ENCODE peak calls at places on chromosomes 16 and 17, in six cellular contexts. W is H1, R is IMR-90, A is H9, V is mesendoderm, U is mesenchymal stem cell. O is an unnamed sample.

GRCh38 chr16:10410469-10410868 is 24.6 kb downstream of the ATF7IP2 start:
- DNase-seq in A (no peak), V (no peak), W (no peak), R (no peak), U (no peak), O (no peak)

GRCh38 chr16:81729451-81729850 is 49.6 kb upstream of the PLCG2 start:
- DNase-seq in A (peak), W (peak), U (no peak), V (peak), R (no peak), O (no peak)

GRCh38 chr16:26475579-26475978 is 591.1 kb upstream of the C16orf82 start:
- DNase-seq in A (no peak), W (no peak), V (no peak), R (no peak), U (no peak), O (no peak)

GRCh38 chr16:59192551-59193199 is 458.6 kb upstream of the GOT2 start:
- DNase-seq in A (peak), R (peak), W (no peak), V (peak), U (peak), O (peak)

GRCh38 chr17:35765731-35766488 is 5.2 kb downstream of the C17orf50 start:
- DNase-seq in R (no peak), W (no peak), U (no peak), V (no peak), A (no peak), O (no peak)

GRCh38 chr17:6712058-6712853 is 913 bp downstream of the SLC13A5 start:
- DNase-seq in U (no peak), W (peak), V (peak), R (no peak), A (peak), O (peak)

GRCh38 chr17:70080541-70081347 is 5.7 kb downstream of the KCNJ16 start:
- DNase-seq in A (no peak), V (no peak), R (peak), W (no peak), U (no peak), O (no peak)

GRCh38 chr16:56990407-56991286 is 1.3 kb downstream of the NLRC5 start:
- DNase-seq in W (no peak), A (no peak), V (no peak), R (no peak), U (no peak), O (no peak)

GRCh38 chr17:39209317-39210092 is 9.4 kb downstream of the RPL19 start:
- DNase-seq in U (peak), R (peak), W (no peak), V (peak), A (peak), O (no peak)

GRCh38 chr16:50841081-50841886 is 99.4 kb downstream of the CYLD start:
- DNase-seq in U (no peak), R (no peak), V (peak), A (peak), W (no peak), O (no peak)

GRCh38 chr16:67470314-67470713 is 10.6 kb downstream of the ATP6V0D1 start:
- DNase-seq in U (no peak), R (no peak), V (no peak), A (no peak), W (no peak), O (no peak)

GRCh38 chr17:60863892-60864673 is 186.4 kb downstream of the BCAS3 start:
- DNase-seq in W (no peak), A (no peak), V (peak), R (peak), U (peak), O (no peak)

GRCh38 chr16:30369091-30369937 is 980 bp downstream of the TBC1D10B start:
- DNase-seq in A (no peak), U (peak), R (no peak), V (no peak), W (no peak), O (no peak)

GRCh38 chr17:11380761-11381160 is 139.7 kb downstream of the SHISA6 start:
- DNase-seq in U (no peak), V (no peak), R (no peak), W (no peak), A (no peak), O (no peak)

GRCh38 chr16:56611281-56611833 is 3.0 kb downstream of the MT2A start:
- DNase-seq in U (peak), V (no peak), W (no peak), R (peak), A (no peak), O (no peak)

GRCh38 chr17:34360571-34360970 is 2.5 kb downstream of the CCL1 start:
- DNase-seq in W (no peak), A (no peak), R (no peak), V (no peak), U (no peak), O (no peak)

GRCh38 chr17:78923660-78924453 is 1.3 kb downstream of the TIMP2 start:
- DNase-seq in R (no peak), W (no peak), V (peak), A (peak), U (no peak), O (no peak)

GRCh38 chr16:5025171-5025632 is 8.5 kb downstream of the NAGPA start:
- DNase-seq in W (peak), V (peak), U (no peak), A (peak), R (no peak), O (peak)

GRCh38 chr17:81492202-81492601 is 20.4 kb downstream of the ACTG1 start:
- DNase-seq in U (no peak), R (no peak), V (no peak), A (no peak), W (no peak), O (no peak)

GRCh38 chr16:66927918-66928649 is 2.7 kb upstream of the RRAD start:
- DNase-seq in W (no peak), U (peak), V (no peak), A (no peak), R (peak), O (no peak)

GRCh38 chr17:81572499-81573030 is 20.4 kb upstream of the FAAP100 start:
- DNase-seq in U (no peak), V (no peak), A (no peak), W (no peak), R (no peak), O (no peak)

GRCh38 chr17:17053446-17054379 is 11.5 kb downstream of the MPRIP start:
- DNase-seq in U (no peak), V (no peak), W (no peak), R (no peak), A (peak), O (no peak)

GRCh38 chr17:19386974-19387920 is at the start of gene MFAP4:
- DNase-seq in W (no peak), A (peak), U (peak), R (peak), V (peak), O (no peak)

GRCh38 chr16:10738231-10739077 is 5.2 kb upstream of the NUBP1 start:
- DNase-seq in U (peak), V (peak), R (peak), W (no peak), A (peak), O (no peak)

GRCh38 chr16:8936421-8936820 is 27.3 kb downstream of the USP7 start:
- DNase-seq in W (peak), V (peak), A (peak), R (peak), U (peak), O (no peak)

GRCh38 chr17:56798916-56799315 is 34.8 kb downstream of the C17orf67 start:
- DNase-seq in A (peak), W (no peak), V (peak), R (no peak), U (peak), O (peak)

GRCh38 chr16:69501956-69502457 is 63.8 kb upstream of the NFAT5 start:
- DNase-seq in W (no peak), R (no peak), U (peak), V (no peak), A (no peak), O (no peak)

GRCh38 chr16:48409839-48410610 is 24.8 kb upstream of the SIAH1 start:
- DNase-seq in W (no peak), V (no peak), U (peak), R (peak), A (no peak), O (no peak)

GRCh38 chr16:27822529-27823437 is 240.7 kb downstream of the GSG1L start:
- DNase-seq in R (no peak), A (no peak), V (no peak), U (no peak), W (no peak), O (no peak)

GRCh38 chr17:56577810-56578209 is 15.7 kb upstream of the NOG start:
- DNase-seq in V (no peak), R (no peak), U (no peak), W (no peak), A (peak), O (no peak)

GRCh38 chr17:38886643-38887010 is 16.8 kb downstream of the LASP1 start:
- DNase-seq in R (no peak), A (no peak), U (no peak), V (no peak), W (no peak), O (no peak)

GRCh38 chr16:12661656-12662172 is 142.0 kb downstream of the CPPED1 start:
- DNase-seq in R (peak), A (peak), U (peak), V (peak), W (peak), O (peak)

GRCh38 chr16:85329999-85330693 is 217.9 kb upstream of the CIBAR2 start:
- DNase-seq in R (no peak), U (no peak), V (peak), W (no peak), A (no peak), O (peak)

GRCh38 chr17:45339646-45340605 is 23.1 kb upstream of the MAP3K14 start:
- DNase-seq in R (no peak), V (no peak), A (peak), W (no peak), U (no peak), O (no peak)

DNA sequence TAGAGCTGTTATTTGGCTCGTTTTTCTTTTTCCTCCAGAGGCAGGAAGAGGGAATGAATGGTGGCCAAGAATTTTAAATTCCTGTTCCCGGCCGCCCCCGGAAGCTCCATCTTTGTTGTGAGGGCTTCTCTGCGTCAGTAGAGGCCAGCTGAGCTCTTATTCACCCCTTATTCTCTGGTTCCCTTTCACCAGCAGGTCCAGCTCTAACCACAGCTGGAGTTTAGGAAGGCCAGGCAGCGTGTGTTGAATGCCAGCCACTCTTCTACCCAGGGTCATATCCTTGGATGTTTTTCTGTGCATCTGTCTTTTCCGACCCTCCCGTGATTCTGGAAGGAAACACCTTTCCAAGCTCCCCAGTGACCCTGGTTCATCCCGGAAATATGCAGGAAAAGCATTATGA is 570.5 kb downstream of the WWOX start:
- DNase-seq in V (no peak), U (no peak), R (no peak), A (no peak), W (no peak), O (no peak)
- H3K4me2 ChIP-seq in V (no peak), U (no peak), R (no peak), A (no peak), W (no peak), O (no peak)

GRCh38 chr16:77960771-77961170 is 61.6 kb upstream of the CLEC3A start:
- DNase-seq in A (no peak), W (no peak), V (no peak), U (no peak), R (no peak), O (no peak)
- H2BK15ac ChIP-seq in A (no peak), W (no peak), V (no peak), U (no peak), R (no peak), O (no peak)

DNA sequence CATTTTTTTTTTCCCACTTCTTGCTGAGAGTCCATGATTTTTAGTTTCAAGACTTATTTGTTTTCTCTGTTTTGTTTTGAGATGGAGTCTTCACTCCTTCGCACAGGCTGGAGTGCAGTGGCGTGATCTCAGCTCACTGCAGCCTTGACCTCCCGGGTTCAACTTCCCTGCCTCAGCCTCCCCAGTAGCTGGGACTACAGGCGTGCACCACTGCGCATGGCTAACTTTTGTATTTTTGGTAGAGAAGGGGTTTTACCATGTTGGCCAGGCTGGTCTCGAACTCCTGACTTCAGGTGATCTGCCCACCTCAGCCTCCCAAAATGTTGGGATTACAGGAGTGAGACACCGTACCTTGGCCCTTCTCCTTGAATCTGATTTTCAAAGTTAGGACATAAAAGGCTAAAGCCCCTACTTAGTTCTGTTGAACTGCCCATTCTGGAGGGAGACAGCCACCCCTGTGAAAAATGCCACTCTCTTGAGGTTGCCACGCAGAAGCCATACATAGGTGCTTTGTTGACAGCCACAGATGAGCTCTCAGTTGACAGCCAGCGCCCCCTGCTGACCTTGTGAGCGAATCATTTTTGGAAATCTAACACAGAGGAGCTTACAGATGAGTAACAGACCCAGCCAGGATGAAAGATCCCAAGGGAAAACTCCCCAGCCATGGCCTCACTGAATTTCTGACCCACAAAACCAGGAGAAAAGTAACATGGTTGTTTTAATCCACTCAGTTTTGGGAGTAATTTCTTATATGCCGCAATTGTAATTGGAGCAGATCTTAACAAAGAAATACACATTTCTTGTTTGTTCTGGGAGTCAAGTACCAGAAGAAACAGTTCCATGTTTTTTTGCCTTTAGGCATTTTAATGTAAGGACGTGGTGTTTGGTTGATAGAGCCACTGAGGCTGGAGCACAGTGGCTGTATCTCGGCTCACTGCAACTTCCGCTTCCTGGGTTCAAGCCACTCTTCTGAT is 38.8 kb downstream of the PKD1L3 start:
- DNase-seq in V (peak), R (peak), W (peak), A (peak), U (peak), O (peak)
- H3K4me2 ChIP-seq in V (no peak), R (no peak), W (no peak), A (no peak), U (no peak), O (no peak)

GRCh38 chr17:1769826-1770477 is 8.1 kb downstream of the SERPINF1 start:
- DNase-seq in V (peak), W (no peak), R (no peak), A (peak), U (no peak), O (no peak)
- H2BK15ac ChIP-seq in V (no peak), W (peak), R (no peak), A (no peak), U (no peak), O (no peak)

DNA sequence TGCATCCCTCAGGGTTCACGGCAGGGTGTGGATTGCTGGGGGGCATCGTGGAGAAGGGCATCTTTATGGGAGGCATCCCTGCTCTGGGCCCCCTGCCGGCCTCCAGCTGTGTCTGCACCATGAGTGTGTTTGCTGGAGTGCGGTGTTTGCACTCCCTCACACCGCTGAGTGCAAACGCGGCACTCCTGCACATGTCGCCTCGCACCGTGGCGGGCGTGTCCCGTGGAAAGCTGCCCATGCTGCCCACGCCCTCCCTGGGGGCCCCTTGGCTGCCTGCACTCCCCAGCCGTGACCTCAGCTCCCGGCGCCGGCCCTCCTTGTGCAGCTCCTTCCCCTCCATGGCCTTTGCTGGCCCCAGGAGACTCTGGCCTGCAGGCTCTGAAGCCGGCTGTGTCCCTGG is 74.6 kb upstream of the ZNF750 start:
- DNase-seq in A (no peak), V (no peak), W (no peak), U (no peak), R (no peak), O (no peak)
- H3K4me2 ChIP-seq in A (no peak), V (no peak), W (no peak), U (no peak), R (no peak), O (no peak)

GRCh38 chr17:57963149-57963511 is 7.9 kb upstream of the CUEDC1 start:
- DNase-seq in A (no peak), R (no peak), U (no peak), V (no peak), W (no peak), O (no peak)
- H2BK15ac ChIP-seq in A (no peak), R (no peak), U (no peak), V (no peak), W (no peak), O (no peak)

DNA sequence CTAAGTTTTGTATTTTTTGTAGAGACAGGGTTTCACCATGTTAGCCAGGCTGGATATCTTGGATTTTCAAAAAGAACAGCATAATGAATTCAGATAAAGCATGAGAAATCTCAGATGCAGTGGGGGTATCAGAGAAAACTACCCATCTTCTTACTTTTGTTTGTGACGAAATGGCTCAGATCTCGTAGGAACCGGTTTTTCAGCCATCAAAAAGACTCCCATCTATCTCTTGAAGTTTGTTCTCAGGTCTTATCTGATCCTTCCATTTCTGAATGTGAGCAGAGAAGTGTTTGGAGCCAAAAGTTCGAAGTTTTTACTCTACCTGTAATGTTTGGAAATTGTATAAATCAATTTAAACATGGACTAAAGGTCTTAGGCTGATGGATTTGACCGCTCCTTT is 57.2 kb downstream of the LDHD start:
- DNase-seq in U (no peak), W (no peak), V (no peak), A (no peak), R (no peak), O (no peak)
- H3K4me2 ChIP-seq in U (no peak), W (no peak), V (no peak), A (no peak), R (no peak), O (no peak)

GRCh38 chr16:87156195-87156594 is 161.0 kb downstream of the C16orf95 start:
- DNase-seq in U (no peak), R (no peak), V (no peak), A (no peak), W (no peak), O (no peak)
- H2BK15ac ChIP-seq in U (no peak), R (no peak), V (no peak), A (no peak), W (no peak), O (no peak)

DNA sequence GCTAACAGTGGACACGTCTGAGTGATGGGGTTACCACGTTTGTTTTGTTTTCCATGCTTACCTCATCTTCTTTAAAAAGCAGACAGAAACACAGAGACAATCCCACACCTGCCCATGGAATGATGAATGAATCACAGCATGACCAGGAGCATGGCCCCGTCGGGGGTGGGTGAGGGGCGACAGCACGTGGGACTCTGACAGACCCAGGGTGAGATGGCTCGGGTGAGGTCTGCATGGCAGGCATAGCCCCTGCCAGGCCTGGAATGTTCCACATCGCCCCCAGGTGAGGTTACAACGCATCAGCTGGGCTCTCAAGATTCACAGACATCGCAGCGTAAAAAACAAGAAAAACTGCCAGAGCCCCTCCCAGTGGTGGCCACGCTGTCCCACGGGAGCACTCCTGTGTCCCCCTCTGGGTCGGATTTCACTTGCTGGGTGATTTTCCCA is 18.1 kb downstream of the SLC7A5 start:
- DNase-seq in U (no peak), V (peak), R (no peak), A (no peak), W (no peak), O (no peak)
- H3K4me2 ChIP-seq in U (no peak), V (no peak), R (no peak), A (no peak), W (no peak), O (no peak)